ENCODE peak calls at places on chromosomes 6 and 20, in four cellular contexts. D, J, F and U are unnamed samples.

GRCh38 chr6:93105017-93105416 is 314.3 kb downstream of the EPHA7 start:
- DNase-seq in D (no peak), J (no peak), F (no peak), U (no peak)

GRCh38 chr6:34021001-34021838 is 124.7 kb downstream of the GRM4 start:
- DNase-seq in D (no peak), F (no peak), J (no peak), U (no peak)

GRCh38 chr6:72886170-72886569 is 264.3 kb downstream of the KCNQ5 start:
- DNase-seq in F (no peak), D (no peak), J (no peak), U (no peak)

GRCh38 chr6:85008311-85009015 is 244.1 kb upstream of the TBX18 start:
- DNase-seq in F (no peak), J (no peak), D (peak), U (no peak)

GRCh38 chr6:100554228-100554627 is 89.5 kb upstream of the SIM1 start:
- DNase-seq in F (no peak), D (no peak), J (no peak), U (no peak)

GRCh38 chr6:108039681-108040080 is 34.9 kb downstream of the OSTM1 start:
- DNase-seq in D (no peak), J (no peak), F (no peak), U (no peak)

GRCh38 chr6:12614468-12614867 is 102.1 kb upstream of the PHACTR1 start:
- DNase-seq in D (peak), J (no peak), F (no peak), U (no peak)

GRCh38 chr6:90226257-90226656 is 70.4 kb downstream of the BACH2 start:
- DNase-seq in F (no peak), D (peak), J (no peak), U (no peak)

GRCh38 chr6:100257661-100258395 is 206.9 kb downstream of the SIM1 start:
- DNase-seq in J (no peak), D (peak), F (no peak), U (no peak)

GRCh38 chr20:37867289-37868195 is 35.4 kb upstream of the VSTM2L start:
- DNase-seq in J (no peak), F (no peak), D (no peak), U (no peak)

GRCh38 chr6:155310596-155310995 is 3.7 kb downstream of the TFB1M start:
- DNase-seq in J (no peak), D (peak), F (no peak), U (no peak)

GRCh38 chr20:41276317-41276751 is 41.2 kb downstream of the ZHX3 start:
- DNase-seq in F (no peak), J (no peak), D (no peak), U (no peak)

GRCh38 chr6:31114970-31115849 is 610 bp downstream of the PSORS1C1 start:
- DNase-seq in F (no peak), J (no peak), D (peak), U (no peak)

GRCh38 chr6:193773-194310 is 98.4 kb upstream of the DUSP22 start:
- DNase-seq in D (no peak), J (no peak), F (no peak), U (no peak)

GRCh38 chr6:35557239-35557638 is 44.5 kb upstream of the TULP1 start:
- DNase-seq in J (no peak), D (no peak), F (no peak), U (no peak)

GRCh38 chr6:69974193-69974592 is 107.8 kb downstream of the COL19A1 start:
- DNase-seq in D (no peak), J (no peak), F (no peak), U (no peak)

GRCh38 chr6:13733178-13733851 is 21.7 kb upstream of the RANBP9 start:
- DNase-seq in D (peak), J (no peak), F (no peak), U (no peak)

GRCh38 chr6:54118117-54118516 is 6.9 kb downstream of the MLIP start:
- DNase-seq in D (no peak), F (no peak), J (no peak), U (no peak)

GRCh38 chr6:6886160-6886885 is 221.4 kb upstream of the RREB1 start:
- DNase-seq in J (no peak), D (no peak), F (no peak), U (no peak)

GRCh38 chr20:49286689-49287551 is 9.1 kb upstream of the ZNFX1 start:
- DNase-seq in D (no peak), J (no peak), F (no peak), U (no peak)
- H3K4me3 ChIP-seq in D (no peak), J (no peak), F (no peak), U (no peak)

GRCh38 chr20:44702776-44703175 is 12.4 kb upstream of the CCN5 start:
- DNase-seq in J (peak), D (peak), F (no peak), U (no peak)
- TF ChIP-seq CTCF in J (no peak), D (no peak), F (no peak), U (no peak)

GRCh38 chr6:20291764-20292227 is 79.5 kb upstream of the MBOAT1 start:
- DNase-seq in J (peak), F (peak), D (peak), U (peak)
- H3K4me3 ChIP-seq in J (no peak), F (no peak), D (no peak), U (no peak)

DNA sequence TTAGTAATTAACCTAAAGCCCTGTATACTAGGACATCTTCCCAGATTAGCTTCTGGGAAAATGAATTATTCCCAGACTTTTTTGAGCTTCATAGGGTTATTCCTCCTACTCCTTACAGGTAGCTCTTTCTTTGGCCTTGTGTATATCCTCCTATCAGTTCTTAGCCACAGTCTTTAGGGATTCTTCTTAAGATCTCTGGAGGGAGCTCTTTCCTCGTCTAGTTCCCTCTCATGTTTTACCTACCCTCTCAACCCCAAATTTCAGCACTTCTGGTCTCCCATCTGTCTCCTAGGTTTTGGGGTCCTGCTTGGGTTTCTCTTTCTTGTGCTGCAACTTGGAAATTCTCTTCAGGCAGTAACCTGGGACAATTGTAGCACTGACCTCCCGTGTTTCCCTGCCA is 46.4 kb upstream of the SLC35B3 start:
- DNase-seq in F (no peak), J (no peak), D (peak), U (no peak)
- TF ChIP-seq CTCF in F (peak), J (no peak), D (peak), U (no peak)

GRCh38 chr6:75350156-75350555 is 65.6 kb upstream of the TMEM30A start:
- DNase-seq in D (no peak), J (no peak), F (no peak), U (no peak)
- H3K4me3 ChIP-seq in D (no peak), J (no peak), F (peak), U (no peak)